ENCODE peak calls at places on chromosomes 13 and 19, in nine cellular contexts. O, X, G, L, Q, K, E, R and H are unnamed samples.

GRCh38 chr13:24737042-24737441 is 26.9 kb upstream of the RNF17 start:
- DNase-seq in L (no peak), Q (no peak), E (no peak), G (no peak), R (no peak), O (no peak), X (no peak), K (no peak), H (no peak)

GRCh38 chr19:49431330-49431749 is 6.2 kb downstream of the GFY start:
- DNase-seq in X (no peak), O (no peak), Q (no peak), E (no peak), L (no peak), K (no peak), R (no peak), G (no peak), H (no peak)

GRCh38 chr19:36128392-36128736 is 11.5 kb upstream of the CAPNS1 start:
- DNase-seq in K (no peak), G (no peak), E (no peak), X (no peak), O (peak), Q (no peak), R (no peak), L (no peak), H (no peak)

GRCh38 chr19:23766951-23767350 is 8.3 kb upstream of the ZNF681 start:
- DNase-seq in L (no peak), Q (no peak), O (no peak), R (no peak), G (no peak), X (no peak), K (no peak), E (no peak), H (no peak)

GRCh38 chr19:50380137-50380536 is 3.9 kb downstream of the NR1H2 start:
- DNase-seq in K (no peak), O (no peak), G (no peak), L (peak), R (no peak), E (peak), Q (peak), X (no peak), H (peak)

GRCh38 chr13:99339736-99340392 is 32.7 kb upstream of the GPR183 start:
- DNase-seq in R (peak), E (peak), G (no peak), Q (no peak), O (no peak), X (peak), K (peak), L (peak), H (peak)

GRCh38 chr19:900302-901111 is 7.2 kb downstream of the RNU6-9 start:
- DNase-seq in L (no peak), K (no peak), E (no peak), R (peak), X (no peak), O (peak), Q (no peak), G (no peak), H (no peak)

GRCh38 chr13:87123987-87124784 is 547.0 kb upstream of the SLITRK5 start:
- DNase-seq in K (no peak), E (peak), L (peak), G (no peak), Q (no peak), O (no peak), X (peak), R (peak), H (peak)

GRCh38 chr13:22081430-22081829 is 410.6 kb downstream of the FGF9 start:
- DNase-seq in K (no peak), R (no peak), L (no peak), X (no peak), O (no peak), E (no peak), G (no peak), Q (no peak), H (no peak)

GRCh38 chr13:97568850-97569249 is 134.9 kb downstream of the RAP2A start:
- DNase-seq in E (peak), L (no peak), O (peak), X (no peak), R (peak), K (no peak), Q (peak), G (no peak), H (no peak)

GRCh38 chr13:65855276-65855675 is 1374.9 kb downstream of the PCDH9 start:
- DNase-seq in O (no peak), K (no peak), X (no peak), R (no peak), L (peak), E (peak), G (no peak), Q (no peak), H (peak)

GRCh38 chr19:14480695-14481069 is 5.5 kb upstream of the PTGER1 start:
- DNase-seq in R (no peak), Q (no peak), E (no peak), L (peak), K (no peak), G (no peak), O (no peak), X (peak), H (peak)

GRCh38 chr19:57227461-57227860 is 3.4 kb upstream of the AURKC start:
- DNase-seq in R (no peak), O (no peak), G (no peak), L (no peak), E (no peak), X (no peak), K (no peak), Q (no peak), H (no peak)

GRCh38 chr19:246551-246950 is 44.7 kb downstream of the PLPP2 start:
- DNase-seq in X (no peak), E (no peak), R (no peak), K (no peak), L (no peak), G (no peak), O (no peak), Q (peak), H (no peak)

GRCh38 chr13:85411608-85412007 is 387.6 kb downstream of the SLITRK6 start:
- DNase-seq in O (no peak), G (no peak), R (no peak), E (peak), X (no peak), K (no peak), L (peak), Q (no peak), H (no peak)

GRCh38 chr19:35090160-35090794 is 25.3 kb upstream of the FXYD3 start:
- DNase-seq in K (no peak), O (peak), E (peak), Q (peak), X (peak), R (peak), L (peak), G (peak), H (peak)

GRCh38 chr19:30778961-30779690 is 406.9 kb downstream of the ZNF536 start:
- DNase-seq in X (no peak), E (no peak), R (no peak), G (no peak), K (no peak), L (no peak), Q (no peak), O (no peak), H (no peak)

GRCh38 chr13:41075034-41075433 is 13.7 kb downstream of the WBP4 start:
- DNase-seq in R (peak), L (peak), O (no peak), K (no peak), E (peak), G (no peak), X (peak), Q (no peak), H (peak)

GRCh38 chr13:69595181-69595580 is 512.4 kb upstream of the ATXN8OS start:
- DNase-seq in K (no peak), R (no peak), Q (no peak), O (no peak), X (no peak), G (no peak), L (no peak), E (no peak), H (no peak)

GRCh38 chr19:33252971-33253370 is 27.3 kb upstream of the SLC7A10 start:
- DNase-seq in K (no peak), O (no peak), E (no peak), Q (no peak), R (no peak), L (no peak), G (no peak), X (no peak), H (no peak)

GRCh38 chr13:28621439-28621838 is 37.5 kb upstream of the POMP start:
- DNase-seq in K (no peak), L (no peak), E (no peak), R (no peak), Q (no peak), O (no peak), X (no peak), G (no peak), H (no peak)

GRCh38 chr19:45403781-45404556 is 900 bp downstream of the PPP1R13L start:
- DNase-seq in Q (peak), K (no peak), R (peak), G (peak), O (peak), X (peak), E (no peak), L (no peak), H (no peak)

GRCh38 chr19:45401815-45402468 is 2.9 kb downstream of the PPP1R13L start:
- DNase-seq in R (no peak), E (no peak), X (no peak), K (no peak), G (no peak), L (no peak), Q (no peak), O (no peak), H (no peak)

GRCh38 chr19:45403272-45403671 is 1.6 kb downstream of the PPP1R13L start:
- DNase-seq in Q (no peak), G (no peak), O (no peak), X (no peak), L (no peak), R (no peak), E (no peak), K (no peak), H (no peak)

GRCh38 chr19:45404557-45405434 is at the start of gene PPP1R13L:
- DNase-seq in L (peak), O (peak), G (peak), X (peak), R (peak), E (peak), Q (peak), K (no peak), H (peak)

GRCh38 chr19:45402469-45403070 is 2.3 kb downstream of the PPP1R13L start:
- DNase-seq in O (peak), E (peak), R (peak), K (no peak), G (no peak), Q (peak), L (no peak), X (no peak), H (no peak)
- H3K4me3 ChIP-seq in O (no peak), E (no peak), R (peak), K (no peak), G (no peak), Q (peak), L (no peak), X (no peak), H (no peak)

GRCh38 chr19:19428746-19429145 is 23.3 kb downstream of the GATAD2A start:
- DNase-seq in X (no peak), K (no peak), E (no peak), R (no peak), Q (no peak), O (no peak), L (no peak), G (no peak), H (no peak)
- TF ChIP-seq CTCF in X (no peak), K (no peak), E (no peak), R (no peak), Q (no peak), O (no peak), L (no peak), G (no peak), H (no peak)

DNA sequence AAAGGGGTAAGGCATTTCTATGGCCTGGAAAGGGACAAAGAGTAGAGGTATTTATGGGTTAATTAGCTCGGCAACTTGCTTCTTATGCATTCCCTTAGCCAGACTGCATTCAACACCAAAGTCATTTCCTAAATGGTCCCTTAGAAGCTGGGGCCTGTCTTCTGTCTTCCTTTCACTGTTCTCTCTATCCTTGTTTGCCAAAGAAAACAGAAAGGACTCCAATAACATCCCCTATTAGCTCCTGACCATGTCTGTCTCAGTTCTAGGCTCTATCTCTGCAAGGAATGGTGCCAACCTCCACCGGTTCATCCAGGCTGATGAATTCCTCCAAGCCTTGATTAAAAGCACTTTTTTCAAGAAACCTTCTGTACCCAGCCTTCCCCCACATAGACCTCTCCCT is 123.5 kb downstream of the KCTD12 start:
- DNase-seq in R (no peak), G (no peak), O (no peak), X (no peak), E (peak), Q (no peak), L (no peak), K (no peak), H (no peak)
- H3K4me3 ChIP-seq in R (no peak), G (no peak), O (no peak), X (no peak), E (no peak), Q (no peak), L (no peak), K (no peak), H (no peak)

DNA sequence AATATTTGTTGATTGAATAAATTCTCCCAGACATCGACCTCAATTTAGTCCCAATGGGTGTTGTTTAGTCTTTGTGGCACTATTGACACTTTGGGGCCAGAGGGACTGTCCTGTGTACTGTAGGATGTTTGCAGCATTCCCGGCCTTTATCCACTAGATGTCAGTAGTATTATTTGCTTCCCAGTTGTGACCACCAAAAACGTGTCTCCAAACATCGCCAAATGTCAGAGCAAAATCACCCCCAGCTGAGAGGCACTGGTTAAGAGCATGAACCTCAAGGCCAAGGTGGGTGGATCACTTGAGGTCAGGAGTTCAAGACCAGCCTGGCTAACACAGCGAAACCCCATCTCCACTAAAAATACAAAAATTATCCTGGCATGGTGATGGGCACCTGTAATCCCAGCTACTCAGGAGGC is 15.4 kb downstream of the NLRP12 start:
- DNase-seq in G (no peak), X (peak), O (no peak), K (no peak), E (peak), L (peak), R (peak), Q (no peak), H (peak)
- TF ChIP-seq CTCF in G (no peak), X (peak), O (peak), K (no peak), E (peak), L (peak), R (peak), Q (no peak), H (peak)

GRCh38 chr13:110811008-110811720 is 97.7 kb downstream of the ING1 start:
- DNase-seq in L (no peak), R (no peak), Q (no peak), E (no peak), X (no peak), G (no peak), O (no peak), K (no peak), H (no peak)

GRCh38 chr13:110807546-110807945 is 94.0 kb downstream of the ING1 start:
- DNase-seq in Q (no peak), R (no peak), K (no peak), L (no peak), E (no peak), G (no peak), X (no peak), O (no peak), H (no peak)

GRCh38 chr13:110809871-110810486 is 96.5 kb downstream of the ING1 start:
- DNase-seq in X (no peak), Q (no peak), R (no peak), O (no peak), E (no peak), K (no peak), G (no peak), L (no peak), H (no peak)

GRCh38 chr13:110811751-110812110 is 98.2 kb downstream of the ING1 start:
- DNase-seq in G (no peak), O (no peak), K (no peak), R (no peak), L (no peak), Q (no peak), E (no peak), X (no peak), H (no peak)

DNA sequence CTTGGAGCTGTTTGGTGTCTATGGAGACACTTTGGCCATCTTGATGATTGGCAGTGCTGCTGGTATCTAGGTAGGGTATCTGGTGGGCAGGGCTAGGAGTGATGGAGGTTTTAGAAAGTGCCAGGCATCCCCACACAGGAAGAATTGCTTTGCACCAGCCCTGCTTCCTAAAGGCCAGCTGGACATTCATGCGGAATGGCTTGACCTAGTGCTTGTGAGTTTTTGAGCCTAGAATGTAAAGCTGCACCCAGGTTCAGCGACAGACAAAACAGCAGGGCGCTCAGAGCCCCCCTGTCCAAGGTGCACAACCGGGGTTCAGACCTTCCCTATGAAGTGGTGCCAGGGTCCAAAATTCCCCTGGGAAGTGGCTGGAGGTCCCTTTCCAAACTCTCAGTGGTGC is 93.1 kb downstream of the ING1 start:
- DNase-seq in G (no peak), O (no peak), L (no peak), Q (no peak), X (no peak), R (no peak), E (no peak), K (no peak), H (no peak)
- H3K4me3 ChIP-seq in G (no peak), O (no peak), L (no peak), Q (no peak), X (no peak), R (no peak), E (no peak), K (no peak), H (no peak)